ENCODE peak calls at places on chromosomes 6 and 20, in eight cellular contexts. B is endothelial cell of umbilical vein, T is IMR-90, S is neural crest cell, Q is astrocyte, E is AG09309, Y is colonic mucosa, U is AG10803. K is an unnamed sample.
A peak's percentile ranks its signal among the peaks of the same experiment; 100 is the strongest.

GRCh38 chr6:157246771-157247484 is 76.4 kb downstream of the TMEM242 start:
- DNase-seq in B (no peak), T (no peak), S (no peak), Q (no peak), E (no peak), Y (no peak), U (no peak), K (no peak)

GRCh38 chr6:33410711-33411631 is at the start of gene PHF1:
- DNase-seq in B (peak; percentile 46), T (peak; percentile 80), S (peak; percentile 51), Q (peak; percentile 73), E (peak; percentile 51), Y (peak; percentile 67), U (peak; percentile 86), K (no peak)

GRCh38 chr6:89690944-89691324 is 52.4 kb upstream of the LYRM2 start:
- DNase-seq in B (no peak), T (no peak), S (no peak), Q (no peak), E (no peak), Y (no peak), U (no peak), K (no peak)

GRCh38 chr6:54107470-54107869 is 3.8 kb upstream of the MLIP start:
- DNase-seq in B (peak; percentile 20), T (no peak), S (no peak), Q (no peak), E (no peak), Y (no peak), U (no peak), K (no peak)

GRCh38 chr6:10309826-10310405 is 105.0 kb downstream of the TFAP2A start:
- DNase-seq in B (no peak), T (no peak), S (no peak), Q (peak; percentile 30), E (no peak), Y (no peak), U (no peak), K (no peak)

GRCh38 chr20:35515949-35516645 is 13.4 kb downstream of the C20orf173 start:
- DNase-seq in B (no peak), T (peak; percentile 86), S (no peak), Q (peak; percentile 91), E (peak; percentile 21), Y (no peak), U (peak; percentile 72), K (peak; percentile 64)

GRCh38 chr6:167705211-167705750 is 121.4 kb upstream of the AFDN start:
- DNase-seq in B (no peak), T (no peak), S (no peak), Q (no peak), E (no peak), Y (no peak), U (no peak), K (no peak)

GRCh38 chr6:137550527-137550926 is 56.3 kb upstream of the OLIG3 start:
- DNase-seq in B (no peak), T (no peak), S (no peak), Q (no peak), E (no peak), Y (no peak), U (no peak), K (no peak)

GRCh38 chr6:141451508-141452353 is 681.0 kb upstream of the GJE1 start:
- DNase-seq in B (peak; percentile 50), T (peak; percentile 83), S (no peak), Q (peak; percentile 81), E (peak; percentile 62), Y (no peak), U (peak; percentile 92), K (no peak)

GRCh38 chr6:168029459-168030217 is 32.2 kb downstream of the KIF25 start:
- DNase-seq in B (no peak), T (no peak), S (no peak), Q (no peak), E (no peak), Y (peak; percentile 12), U (no peak), K (no peak)

GRCh38 chr6:36033935-36034334 is 6.3 kb downstream of the MAPK14 start:
- DNase-seq in B (no peak), T (peak; percentile 49), S (no peak), Q (peak; percentile 41), E (no peak), Y (no peak), U (no peak), K (no peak)

GRCh38 chr6:2970753-2971419 is 481 bp downstream of the SERPINB6 start:
- DNase-seq in B (peak; percentile 56), T (peak; percentile 49), S (no peak), Q (peak; percentile 42), E (no peak), Y (peak; percentile 68), U (peak; percentile 40), K (peak; percentile 58)

GRCh38 chr6:19715166-19715558 is 122.0 kb upstream of the ID4 start:
- DNase-seq in B (no peak), T (no peak), S (no peak), Q (peak; percentile 64), E (no peak), Y (no peak), U (no peak), K (no peak)

GRCh38 chr6:11432713-11433450 is 104.7 kb upstream of the TMEM170B start:
- DNase-seq in B (peak; percentile 64), T (peak; percentile 77), S (no peak), Q (peak; percentile 92), E (peak; percentile 97), Y (no peak), U (peak; percentile 90), K (no peak)

GRCh38 chr20:1473244-1473635 is 6.6 kb upstream of the NSFL1C start:
- DNase-seq in B (no peak), T (no peak), S (no peak), Q (no peak), E (no peak), Y (no peak), U (no peak), K (no peak)

GRCh38 chr20:1473821-1474220 is 7.2 kb upstream of the NSFL1C start:
- DNase-seq in B (no peak), T (no peak), S (no peak), Q (no peak), E (no peak), Y (no peak), U (no peak), K (no peak)

GRCh38 chr20:1472556-1473243 is 6.1 kb upstream of the NSFL1C start:
- DNase-seq in B (no peak), T (no peak), S (no peak), Q (no peak), E (no peak), Y (no peak), U (no peak), K (no peak)

GRCh38 chr20:1474325-1474724 is 7.7 kb upstream of the NSFL1C start:
- DNase-seq in B (no peak), T (no peak), S (no peak), Q (no peak), E (no peak), Y (no peak), U (no peak), K (no peak)

DNA sequence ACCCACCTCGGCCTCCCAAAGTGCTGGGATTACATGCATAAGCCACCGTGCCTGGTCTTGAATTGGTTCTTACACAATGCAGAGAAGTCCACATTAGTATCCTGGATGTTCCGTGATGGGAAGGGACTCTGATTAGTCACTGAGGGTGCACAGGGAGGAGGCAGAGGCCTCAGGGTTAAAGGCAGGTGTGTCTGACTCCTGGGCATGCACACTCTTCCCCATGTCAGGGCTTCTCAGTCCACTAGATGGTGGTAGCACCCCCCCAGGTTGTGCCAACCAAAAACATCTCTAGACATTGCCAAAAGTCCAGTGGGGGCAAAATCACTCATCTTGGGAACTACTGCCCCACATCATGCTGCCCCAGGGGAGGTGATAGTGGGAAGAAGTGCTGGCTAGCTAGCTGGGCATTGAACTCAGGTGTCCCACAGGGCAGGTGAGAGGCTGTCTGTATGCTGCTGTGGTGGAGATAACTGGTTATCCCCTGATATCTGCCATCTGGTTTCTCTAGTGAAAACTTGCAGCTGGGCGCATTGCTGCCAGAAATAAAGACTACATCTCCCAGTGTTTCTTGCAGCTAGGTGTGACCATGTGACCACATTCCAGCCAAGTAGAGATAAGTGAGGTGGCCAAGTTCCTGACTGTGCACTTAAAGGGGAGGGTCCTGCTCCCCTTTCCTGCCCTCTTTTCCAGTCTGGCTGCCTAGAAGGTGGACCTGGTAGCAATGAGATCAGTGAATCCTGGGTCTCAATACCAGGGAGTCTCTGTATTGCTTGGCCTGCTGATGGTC is 8.4 kb upstream of the NSFL1C start:
- DNase-seq in B (no peak), T (no peak), S (no peak), Q (no peak), E (no peak), Y (no peak), U (no peak), K (peak; percentile 36)
- TF ChIP-seq CTCF in B (peak; percentile 14), T (peak; percentile 3), S (no peak), Q (no peak), E (peak; percentile 21), Y (no peak), U (no peak), K (no peak)

DNA sequence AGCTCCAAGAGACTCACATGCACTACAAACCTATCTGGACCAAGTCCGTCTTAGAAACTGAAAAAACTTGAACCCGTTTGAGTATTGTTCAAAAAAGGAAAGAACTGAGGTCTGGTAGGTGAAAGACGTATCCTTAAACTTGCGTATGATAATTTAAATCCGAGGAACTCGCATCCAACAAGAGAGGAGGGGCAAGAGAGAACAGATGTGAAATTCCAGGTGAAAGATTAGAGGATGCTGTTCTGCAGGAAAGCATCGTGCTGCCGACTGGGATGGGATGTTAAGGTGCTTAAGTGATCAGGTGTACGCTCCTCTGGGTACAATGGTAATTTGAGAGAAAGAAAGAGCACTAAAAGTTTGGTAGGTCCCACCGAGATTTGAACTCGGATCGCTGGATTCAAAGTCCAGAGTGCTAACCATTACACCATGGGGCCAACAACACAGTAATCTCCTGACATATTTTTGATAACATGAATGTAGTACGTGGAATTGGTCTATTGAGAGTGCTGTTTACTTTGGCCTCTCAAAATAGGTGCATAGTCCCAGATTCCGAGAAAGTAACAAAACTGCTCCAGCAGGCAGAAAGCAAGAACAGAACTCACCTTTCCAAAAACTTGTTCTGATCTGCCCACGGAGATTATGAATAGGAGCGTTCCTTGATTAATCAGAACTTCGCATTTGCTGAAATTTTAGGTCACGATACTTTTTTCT is 53.5 kb upstream of the BTN3A2 start:
- DNase-seq in B (peak; percentile 81), T (peak; percentile 73), S (no peak), Q (peak; percentile 56), E (no peak), Y (peak; percentile 67), U (peak; percentile 69), K (peak; percentile 70)
- TF ChIP-seq CTCF in B (no peak), T (no peak), S (no peak), Q (no peak), E (no peak), Y (no peak), U (no peak), K (no peak)

GRCh38 chr20:10047427-10047826 is 12.6 kb downstream of the ANKEF1 start:
- DNase-seq in B (no peak), T (peak; percentile 1), S (peak; percentile 43), Q (no peak), E (no peak), Y (no peak), U (no peak), K (peak; percentile 9)
- TF ChIP-seq CTCF in B (peak; percentile 12), T (no peak), S (peak; percentile 55), Q (peak; percentile 3), E (no peak), Y (no peak), U (no peak), K (no peak)

DNA sequence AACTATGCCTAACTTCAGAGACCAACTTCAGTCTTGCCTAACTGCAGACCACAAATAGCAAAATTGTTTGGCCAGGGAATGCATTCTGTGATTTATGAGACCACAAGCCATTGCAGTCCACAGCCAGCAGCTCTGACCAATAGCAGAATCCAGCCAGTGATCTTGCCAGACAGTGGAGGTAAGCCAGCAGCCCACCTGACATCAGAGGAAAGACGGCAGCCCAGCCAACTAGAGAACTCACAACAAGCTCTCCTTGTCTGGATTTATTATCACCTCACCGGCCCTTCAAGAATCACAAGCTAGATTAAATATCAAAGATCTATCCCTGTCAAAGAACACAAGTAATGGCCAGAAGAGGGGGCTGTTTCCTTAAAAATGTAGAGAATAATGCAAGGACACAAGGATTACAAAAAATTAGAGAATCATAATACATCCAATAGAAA is 66.5 kb upstream of the SLC35F1 start:
- DNase-seq in B (peak; percentile 41), T (peak; percentile 36), S (peak; percentile 52), Q (peak; percentile 72), E (no peak), Y (no peak), U (peak; percentile 33), K (peak; percentile 47)
- TF ChIP-seq CTCF in B (peak; percentile 11), T (peak; percentile 48), S (peak; percentile 84), Q (peak; percentile 56), E (no peak), Y (no peak), U (peak; percentile 34), K (no peak)

K was measured in Calu3.